ENCODE peak calls at places on chromosome 2, in six cellular contexts. One of them, this sample, is unnamed.

GRCh38 chr2:219514196-219514761 is at the start of gene ASIC4:
- DNase-seq in GM12878: no peak
- DNase-seq in GM12891: no peak
- DNase-seq in H1: no peak
- DNase-seq in K562: peak
- DNase-seq in HepG2: no peak
- DNase-seq in this sample: no peak

GRCh38 chr2:230614913-230615332 is 97.7 kb upstream of the CAB39 start:
- DNase-seq in GM12878: peak
- DNase-seq in GM12891: peak
- DNase-seq in H1: peak
- DNase-seq in K562: peak
- DNase-seq in HepG2: no peak
- DNase-seq in this sample: peak

GRCh38 chr2:235314371-235314915 is 179.4 kb upstream of the AGAP1 start:
- DNase-seq in GM12878: no peak
- DNase-seq in GM12891: no peak
- DNase-seq in H1: no peak
- DNase-seq in K562: no peak
- DNase-seq in HepG2: no peak
- DNase-seq in this sample: no peak

GRCh38 chr2:68889500-68889899 is 18.3 kb upstream of the BMP10 start:
- DNase-seq in GM12878: no peak
- DNase-seq in GM12891: no peak
- DNase-seq in H1: no peak
- DNase-seq in K562: no peak
- DNase-seq in HepG2: no peak
- DNase-seq in this sample: no peak

GRCh38 chr2:139872503-139872902 is 1092.3 kb upstream of the NXPH2 start:
- DNase-seq in GM12878: no peak
- DNase-seq in GM12891: no peak
- DNase-seq in H1: no peak
- DNase-seq in K562: no peak
- DNase-seq in HepG2: no peak
- DNase-seq in this sample: no peak

GRCh38 chr2:97765933-97766332 is 52.6 kb downstream of the ZAP70 start:
- DNase-seq in GM12878: no peak
- DNase-seq in GM12891: no peak
- DNase-seq in H1: no peak
- DNase-seq in K562: no peak
- DNase-seq in HepG2: no peak
- DNase-seq in this sample: no peak

GRCh38 chr2:40401896-40402295 is 50.0 kb downstream of the SLC8A1 start:
- DNase-seq in GM12878: no peak
- DNase-seq in GM12891: no peak
- DNase-seq in H1: no peak
- DNase-seq in K562: no peak
- DNase-seq in HepG2: no peak
- DNase-seq in this sample: no peak

GRCh38 chr2:54106631-54107454 is 8.6 kb upstream of the ACYP2 start:
- DNase-seq in GM12878: no peak
- DNase-seq in GM12891: no peak
- DNase-seq in H1: no peak
- DNase-seq in K562: peak
- DNase-seq in HepG2: peak
- DNase-seq in this sample: no peak

GRCh38 chr2:100882645-100883613 is 63.0 kb downstream of the NPAS2 start:
- DNase-seq in GM12878: no peak
- DNase-seq in GM12891: no peak
- DNase-seq in H1: no peak
- DNase-seq in K562: no peak
- DNase-seq in HepG2: peak
- DNase-seq in this sample: no peak

DNA sequence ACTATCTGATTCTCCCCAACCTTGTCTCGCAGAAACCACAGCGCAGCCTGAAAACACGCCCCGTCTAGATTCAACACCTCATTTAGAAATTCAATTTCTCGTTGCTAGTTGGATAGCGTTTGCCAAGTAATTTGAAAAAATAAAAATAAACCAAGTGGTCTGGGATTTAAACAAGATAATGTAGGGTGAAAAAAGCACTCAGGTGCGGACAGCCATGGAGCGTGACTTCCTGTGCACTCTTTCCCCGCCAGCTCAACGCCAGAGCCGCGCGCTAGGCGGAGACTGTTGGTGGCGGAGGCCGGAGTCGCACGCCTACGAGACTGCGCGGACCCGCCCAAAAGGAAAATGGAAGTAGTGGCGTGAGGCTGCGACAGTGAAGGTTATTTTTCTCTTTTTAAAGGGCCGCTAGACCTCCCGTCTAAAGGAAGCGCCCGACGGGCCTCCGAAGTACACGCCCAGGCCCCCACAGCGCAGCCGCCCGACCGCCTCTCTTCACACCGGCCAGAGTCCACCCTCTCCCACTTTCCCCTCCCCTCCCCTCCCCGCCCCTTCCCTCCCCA is 584 bp upstream of the CCNT2 start:
- DNase-seq in GM12878: peak
- DNase-seq in GM12891: no peak
- DNase-seq in H1: no peak
- DNase-seq in K562: peak
- DNase-seq in HepG2: no peak
- DNase-seq in this sample: no peak
- TF ChIP-seq POLR2A in GM12878: peak
- TF ChIP-seq POLR2A in GM12891: peak
- TF ChIP-seq POLR2A in H1: peak
- TF ChIP-seq POLR2A in K562: peak
- TF ChIP-seq POLR2A in HepG2: peak
- TF ChIP-seq POLR2A in this sample: peak

GRCh38 chr2:66575625-66576371 is 140.9 kb downstream of the MEIS1 start:
- DNase-seq in GM12878: no peak
- DNase-seq in GM12891: no peak
- DNase-seq in H1: no peak
- DNase-seq in K562: peak
- DNase-seq in HepG2: no peak
- DNase-seq in this sample: no peak
- TF ChIP-seq TAF1 in GM12878: no peak
- TF ChIP-seq TAF1 in GM12891: no peak
- TF ChIP-seq TAF1 in H1: no peak
- TF ChIP-seq TAF1 in K562: no peak
- TF ChIP-seq TAF1 in HepG2: no peak
- TF ChIP-seq TAF1 in this sample: no peak

GRCh38 chr2:127482031-127482430 is 44.3 kb downstream of the IWS1 start:
- DNase-seq in GM12878: no peak
- DNase-seq in GM12891: no peak
- DNase-seq in H1: no peak
- DNase-seq in K562: no peak
- DNase-seq in HepG2: no peak
- DNase-seq in this sample: no peak

GRCh38 chr2:127479866-127480743 is 46.2 kb downstream of the IWS1 start:
- DNase-seq in GM12878: no peak
- DNase-seq in GM12891: no peak
- DNase-seq in H1: peak
- DNase-seq in K562: no peak
- DNase-seq in HepG2: no peak
- DNase-seq in this sample: no peak

GRCh38 chr2:127475788-127476187 is 50.5 kb downstream of the IWS1 start:
- DNase-seq in GM12878: no peak
- DNase-seq in GM12891: no peak
- DNase-seq in H1: no peak
- DNase-seq in K562: no peak
- DNase-seq in HepG2: no peak
- DNase-seq in this sample: no peak

GRCh38 chr2:127485051-127485693 is 41.1 kb downstream of the IWS1 start:
- DNase-seq in GM12878: no peak
- DNase-seq in GM12891: no peak
- DNase-seq in H1: no peak
- DNase-seq in K562: no peak
- DNase-seq in HepG2: no peak
- DNase-seq in this sample: no peak

GRCh38 chr2:127479219-127479825 is 47.0 kb downstream of the IWS1 start:
- DNase-seq in GM12878: peak
- DNase-seq in GM12891: peak
- DNase-seq in H1: no peak
- DNase-seq in K562: peak
- DNase-seq in HepG2: peak
- DNase-seq in this sample: no peak
- TF ChIP-seq POLR2AphosphoS5 in GM12878: no peak
- TF ChIP-seq POLR2AphosphoS5 in GM12891: no peak
- TF ChIP-seq POLR2AphosphoS5 in H1: no peak
- TF ChIP-seq POLR2AphosphoS5 in K562: no peak
- TF ChIP-seq POLR2AphosphoS5 in HepG2: no peak
- TF ChIP-seq POLR2AphosphoS5 in this sample: no peak

GRCh38 chr2:27123302-27124150 is at the start of gene ABHD1:
- DNase-seq in GM12878: no peak
- DNase-seq in GM12891: no peak
- DNase-seq in H1: peak
- DNase-seq in K562: peak
- DNase-seq in HepG2: peak
- DNase-seq in this sample: peak
- TF ChIP-seq POLR2A in GM12878: peak
- TF ChIP-seq POLR2A in GM12891: no peak
- TF ChIP-seq POLR2A in H1: peak
- TF ChIP-seq POLR2A in K562: no peak
- TF ChIP-seq POLR2A in HepG2: peak
- TF ChIP-seq POLR2A in this sample: peak

GRCh38 chr2:55587-56448 is 9.5 kb upstream of the FAM110C start:
- DNase-seq in GM12878: no peak
- DNase-seq in GM12891: no peak
- DNase-seq in H1: no peak
- DNase-seq in K562: no peak
- DNase-seq in HepG2: no peak
- DNase-seq in this sample: no peak
- TF ChIP-seq TAF1 in GM12878: no peak
- TF ChIP-seq TAF1 in GM12891: no peak
- TF ChIP-seq TAF1 in H1: no peak
- TF ChIP-seq TAF1 in K562: no peak
- TF ChIP-seq TAF1 in HepG2: no peak
- TF ChIP-seq TAF1 in this sample: no peak

DNA sequence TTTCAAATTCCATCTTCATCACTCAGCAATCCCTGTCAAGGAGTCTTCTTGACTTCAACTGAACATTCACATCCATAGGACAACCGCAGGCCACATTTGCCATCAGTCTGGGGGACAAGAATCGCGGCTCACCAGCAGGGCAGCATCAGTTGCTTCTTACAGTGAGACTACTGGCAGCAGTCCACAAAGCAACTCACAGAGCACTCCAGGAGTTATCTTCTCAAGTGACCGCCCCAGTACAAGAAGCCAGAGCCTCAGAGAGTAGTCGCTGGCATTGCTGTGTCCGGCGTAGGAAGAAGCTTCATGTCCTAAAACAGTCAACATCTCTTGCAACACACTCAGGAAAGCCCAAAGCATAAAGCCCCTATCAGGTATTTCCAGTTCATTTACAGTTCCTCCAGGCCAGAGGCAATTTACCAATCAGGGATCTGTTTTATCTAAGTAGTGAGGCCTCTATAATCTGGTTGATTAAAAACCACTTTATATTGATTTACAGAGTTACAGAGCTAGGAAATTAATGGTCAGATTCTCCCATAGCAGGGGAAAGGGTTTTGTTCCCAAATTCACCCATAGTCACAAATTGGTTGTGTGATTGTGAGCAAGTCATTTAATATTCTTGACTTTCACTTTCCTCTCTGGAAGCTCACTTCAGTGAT is 177.3 kb downstream of the NBAS start:
- DNase-seq in GM12878: no peak
- DNase-seq in GM12891: no peak
- DNase-seq in H1: no peak
- DNase-seq in K562: no peak
- DNase-seq in HepG2: no peak
- DNase-seq in this sample: no peak
- TF ChIP-seq POLR2AphosphoS5 in GM12878: no peak
- TF ChIP-seq POLR2AphosphoS5 in GM12891: no peak
- TF ChIP-seq POLR2AphosphoS5 in H1: no peak
- TF ChIP-seq POLR2AphosphoS5 in K562: no peak
- TF ChIP-seq POLR2AphosphoS5 in HepG2: no peak
- TF ChIP-seq POLR2AphosphoS5 in this sample: no peak

GRCh38 chr2:200208041-200208440 is 98.5 kb upstream of the SPATS2L start:
- DNase-seq in GM12878: no peak
- DNase-seq in GM12891: no peak
- DNase-seq in H1: no peak
- DNase-seq in K562: no peak
- DNase-seq in HepG2: no peak
- DNase-seq in this sample: no peak
- TF ChIP-seq POLR2A in GM12878: no peak
- TF ChIP-seq POLR2A in GM12891: no peak
- TF ChIP-seq POLR2A in H1: no peak
- TF ChIP-seq POLR2A in K562: no peak
- TF ChIP-seq POLR2A in HepG2: no peak
- TF ChIP-seq POLR2A in this sample: no peak

DNA sequence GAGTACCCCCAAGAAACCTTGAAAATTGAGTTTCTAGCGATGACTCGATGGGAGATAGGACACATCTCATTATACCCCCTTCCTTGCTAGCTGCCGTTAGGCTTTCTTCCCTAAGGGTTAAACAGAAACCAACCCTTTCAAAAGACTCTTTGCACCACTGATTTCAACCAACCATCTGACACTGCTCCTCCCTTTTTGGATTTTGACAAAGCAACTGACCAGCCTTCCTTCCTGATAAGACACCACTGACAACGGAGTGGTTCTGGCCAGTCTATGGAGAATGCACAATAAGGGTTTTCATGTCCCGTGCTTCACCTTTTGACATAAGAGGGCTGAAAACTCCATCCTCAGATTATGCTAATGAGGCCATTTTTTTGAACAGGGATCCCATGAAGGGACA is 52.6 kb upstream of the SLC35F5 start:
- DNase-seq in GM12878: no peak
- DNase-seq in GM12891: no peak
- DNase-seq in H1: no peak
- DNase-seq in K562: peak
- DNase-seq in HepG2: no peak
- DNase-seq in this sample: no peak
- TF ChIP-seq TAF1 in GM12878: no peak
- TF ChIP-seq TAF1 in GM12891: no peak
- TF ChIP-seq TAF1 in H1: no peak
- TF ChIP-seq TAF1 in K562: no peak
- TF ChIP-seq TAF1 in HepG2: no peak
- TF ChIP-seq TAF1 in this sample: no peak

This sample was measured in GM12892.